ENCODE peak calls at places on chromosome 19, in seven cellular contexts. One of them, this sample, is unnamed.
A peak's percentile ranks its signal among the peaks of the same experiment; 100 is the strongest.

GRCh38 chr19:19820774-19821315 is 705 bp downstream of the ZNF506 start:
- DNase-seq in WTC11: no peak
- DNase-seq in AG04450: no peak
- DNase-seq in psoas muscle: no peak
- DNase-seq in left ventricle myocardium inferior: no peak
- DNase-seq in endothelial cell of umbilical vein: no peak
- DNase-seq in Peyer's patch: no peak
- DNase-seq in this sample: no peak

GRCh38 chr19:30791116-30791515 is 418.9 kb downstream of the ZNF536 start:
- DNase-seq in WTC11: no peak
- DNase-seq in AG04450: no peak
- DNase-seq in psoas muscle: no peak
- DNase-seq in left ventricle myocardium inferior: no peak
- DNase-seq in endothelial cell of umbilical vein: no peak
- DNase-seq in Peyer's patch: no peak
- DNase-seq in this sample: no peak

GRCh38 chr19:33505168-33505567 is 16.4 kb downstream of the PEPD start:
- DNase-seq in WTC11: no peak
- DNase-seq in AG04450: no peak
- DNase-seq in psoas muscle: no peak
- DNase-seq in left ventricle myocardium inferior: no peak
- DNase-seq in endothelial cell of umbilical vein: no peak
- DNase-seq in Peyer's patch: no peak
- DNase-seq in this sample: no peak

GRCh38 chr19:18473706-18474087 is 35.8 kb upstream of the ISYNA1 start:
- DNase-seq in WTC11: no peak
- DNase-seq in AG04450: no peak
- DNase-seq in psoas muscle: no peak
- DNase-seq in left ventricle myocardium inferior: no peak
- DNase-seq in endothelial cell of umbilical vein: no peak
- DNase-seq in Peyer's patch: no peak
- DNase-seq in this sample: no peak

GRCh38 chr19:35596366-35596999 is 10.5 kb downstream of the PMIS2 start:
- DNase-seq in WTC11: no peak
- DNase-seq in AG04450: no peak
- DNase-seq in psoas muscle: no peak
- DNase-seq in left ventricle myocardium inferior: no peak
- DNase-seq in endothelial cell of umbilical vein: no peak
- DNase-seq in Peyer's patch: no peak
- DNase-seq in this sample: no peak

GRCh38 chr19:49755956-49756355 is 7.2 kb downstream of the TSKS start:
- DNase-seq in WTC11: no peak
- DNase-seq in AG04450: no peak
- DNase-seq in psoas muscle: no peak
- DNase-seq in left ventricle myocardium inferior: no peak
- DNase-seq in endothelial cell of umbilical vein: no peak
- DNase-seq in Peyer's patch: no peak
- DNase-seq in this sample: no peak

GRCh38 chr19:8081569-8082550 is 29.3 kb downstream of the CCL25 start:
- DNase-seq in WTC11: no peak
- DNase-seq in AG04450: no peak
- DNase-seq in psoas muscle: no peak
- DNase-seq in left ventricle myocardium inferior: no peak
- DNase-seq in endothelial cell of umbilical vein: no peak
- DNase-seq in Peyer's patch: no peak
- DNase-seq in this sample: no peak

GRCh38 chr19:3851254-3852176 is 17.3 kb downstream of the ZFR2 start:
- DNase-seq in WTC11: no peak
- DNase-seq in AG04450: no peak
- DNase-seq in psoas muscle: no peak
- DNase-seq in left ventricle myocardium inferior: no peak
- DNase-seq in endothelial cell of umbilical vein: no peak
- DNase-seq in Peyer's patch: no peak
- DNase-seq in this sample: no peak

GRCh38 chr19:41443813-41444455 is 978 bp downstream of the ERICH4 start:
- DNase-seq in WTC11: no peak
- DNase-seq in AG04450: no peak
- DNase-seq in psoas muscle: no peak
- DNase-seq in left ventricle myocardium inferior: no peak
- DNase-seq in endothelial cell of umbilical vein: no peak
- DNase-seq in Peyer's patch: peak; percentile 33
- DNase-seq in this sample: no peak

GRCh38 chr19:32687681-32688080 is 3.9 kb upstream of the NUDT19 start:
- DNase-seq in WTC11: no peak
- DNase-seq in AG04450: no peak
- DNase-seq in psoas muscle: no peak
- DNase-seq in left ventricle myocardium inferior: no peak
- DNase-seq in endothelial cell of umbilical vein: no peak
- DNase-seq in Peyer's patch: no peak
- DNase-seq in this sample: no peak

GRCh38 chr19:54464624-54465266 is 1.2 kb upstream of the LENG9 start:
- DNase-seq in WTC11: peak; percentile 95
- DNase-seq in AG04450: no peak
- DNase-seq in psoas muscle: peak; percentile 94
- DNase-seq in left ventricle myocardium inferior: peak; percentile 91
- DNase-seq in endothelial cell of umbilical vein: peak; percentile 72
- DNase-seq in Peyer's patch: peak; percentile 96
- DNase-seq in this sample: no peak

GRCh38 chr19:31350033-31350692 is 927 bp upstream of the TSHZ3 start:
- DNase-seq in WTC11: no peak
- DNase-seq in AG04450: no peak
- DNase-seq in psoas muscle: peak; percentile 63
- DNase-seq in left ventricle myocardium inferior: peak; percentile 53
- DNase-seq in endothelial cell of umbilical vein: no peak
- DNase-seq in Peyer's patch: no peak
- DNase-seq in this sample: no peak

DNA sequence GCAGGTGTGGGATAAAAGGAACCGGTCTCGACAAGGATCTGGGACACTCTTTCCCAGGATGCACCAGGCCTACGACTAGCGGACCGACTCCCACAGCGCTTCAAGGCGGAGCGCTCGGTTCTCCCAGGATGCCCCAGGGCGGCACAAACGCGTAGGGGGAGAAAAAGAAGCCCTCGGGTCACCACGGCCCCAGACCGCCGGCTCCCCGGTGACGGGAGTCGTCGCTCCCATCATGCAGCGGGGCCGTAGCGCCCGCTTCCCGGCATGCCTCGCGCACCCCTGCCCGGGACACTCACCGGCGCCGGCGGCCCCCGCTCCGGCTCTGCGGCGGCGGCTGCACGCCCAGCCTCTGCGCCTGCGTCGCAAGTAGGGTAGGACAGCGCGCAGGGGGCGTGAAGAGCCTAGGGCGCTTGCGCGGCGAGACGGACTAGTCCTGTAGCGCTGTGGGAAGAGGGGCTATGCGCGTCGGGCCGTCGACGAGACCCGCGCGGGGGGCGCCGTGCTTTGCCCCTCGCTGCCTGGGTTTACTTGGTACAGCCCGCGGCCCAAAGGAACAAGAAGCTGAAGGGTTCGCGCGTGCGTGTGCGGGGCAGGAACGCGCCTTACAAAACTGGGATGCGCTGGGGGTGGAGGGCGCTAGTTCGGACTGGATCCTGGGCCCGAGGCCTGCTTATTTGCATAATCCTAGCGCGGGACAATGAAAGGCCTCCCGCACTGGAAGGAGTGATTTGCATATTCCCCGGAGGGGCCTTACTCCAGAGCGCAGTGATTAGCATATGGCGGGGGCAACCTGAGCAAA is at the start of gene ZNF428:
- DNase-seq in WTC11: peak; percentile 93
- DNase-seq in AG04450: peak; percentile 58
- DNase-seq in psoas muscle: peak; percentile 94
- DNase-seq in left ventricle myocardium inferior: peak; percentile 87
- DNase-seq in endothelial cell of umbilical vein: peak; percentile 95
- DNase-seq in Peyer's patch: peak; percentile 94
- DNase-seq in this sample: no peak
- TF ChIP-seq CTCF in WTC11: no peak
- TF ChIP-seq CTCF in AG04450: no peak
- TF ChIP-seq CTCF in psoas muscle: no peak
- TF ChIP-seq CTCF in left ventricle myocardium inferior: no peak
- TF ChIP-seq CTCF in endothelial cell of umbilical vein: no peak
- TF ChIP-seq CTCF in Peyer's patch: no peak
- TF ChIP-seq CTCF in this sample: no peak

DNA sequence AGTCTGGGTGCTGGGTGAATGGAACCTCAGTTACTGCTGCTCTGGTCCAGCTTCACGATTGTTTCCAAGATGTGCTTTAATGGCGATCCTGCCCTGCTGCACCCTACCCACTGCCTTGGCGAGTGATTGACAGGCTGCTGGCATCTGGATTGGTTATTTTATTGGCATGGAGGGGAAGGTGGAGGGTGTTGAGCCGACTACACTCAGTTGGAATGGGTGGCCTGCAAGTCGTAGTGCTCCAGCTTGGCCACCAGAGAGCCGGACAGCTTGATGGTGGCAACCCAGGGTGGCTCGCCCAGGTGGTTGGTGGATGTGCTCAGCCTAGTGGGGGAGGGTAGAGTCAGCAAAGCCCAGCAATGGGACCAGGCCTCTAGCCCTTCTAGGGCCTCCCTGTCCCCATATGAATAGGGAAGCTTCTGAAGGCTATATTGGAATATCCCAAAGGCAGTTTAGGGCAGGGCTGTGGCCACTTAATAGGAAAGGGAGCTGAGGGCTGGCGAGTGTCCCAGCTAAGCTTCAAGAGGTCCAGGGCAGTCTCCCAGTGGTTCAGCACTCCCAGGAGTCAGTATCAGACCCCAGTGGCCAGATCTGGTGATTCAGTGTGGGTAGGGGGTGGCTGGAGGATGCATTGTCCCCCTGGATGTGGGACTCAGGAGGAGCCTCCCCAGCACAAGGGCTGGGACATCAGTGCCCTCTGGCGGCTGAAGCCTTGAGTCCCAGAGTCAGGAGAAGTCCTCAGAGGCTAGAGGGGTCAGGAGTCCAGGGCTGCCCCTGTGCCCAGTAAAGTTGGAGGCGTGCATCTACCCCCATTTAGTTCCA is 3.4 kb downstream of the GGN start:
- DNase-seq in WTC11: peak; percentile 75
- DNase-seq in AG04450: no peak
- DNase-seq in psoas muscle: no peak
- DNase-seq in left ventricle myocardium inferior: no peak
- DNase-seq in endothelial cell of umbilical vein: no peak
- DNase-seq in Peyer's patch: no peak
- DNase-seq in this sample: no peak
- TF ChIP-seq CTCF in WTC11: no peak
- TF ChIP-seq CTCF in AG04450: peak; percentile 57
- TF ChIP-seq CTCF in psoas muscle: no peak
- TF ChIP-seq CTCF in left ventricle myocardium inferior: no peak
- TF ChIP-seq CTCF in endothelial cell of umbilical vein: peak; percentile 37
- TF ChIP-seq CTCF in Peyer's patch: no peak
- TF ChIP-seq CTCF in this sample: peak; percentile 61

GRCh38 chr19:15436012-15436825 is 13.5 kb downstream of the WIZ start:
- DNase-seq in WTC11: no peak
- DNase-seq in AG04450: no peak
- DNase-seq in psoas muscle: peak; percentile 39
- DNase-seq in left ventricle myocardium inferior: no peak
- DNase-seq in endothelial cell of umbilical vein: no peak
- DNase-seq in Peyer's patch: no peak
- DNase-seq in this sample: no peak

GRCh38 chr19:15438124-15438496 is 11.6 kb downstream of the WIZ start:
- DNase-seq in WTC11: no peak
- DNase-seq in AG04450: no peak
- DNase-seq in psoas muscle: no peak
- DNase-seq in left ventricle myocardium inferior: no peak
- DNase-seq in endothelial cell of umbilical vein: no peak
- DNase-seq in Peyer's patch: no peak
- DNase-seq in this sample: no peak

GRCh38 chr19:15436826-15437110 is 13.0 kb downstream of the WIZ start:
- DNase-seq in WTC11: no peak
- DNase-seq in AG04450: no peak
- DNase-seq in psoas muscle: peak; percentile 34
- DNase-seq in left ventricle myocardium inferior: no peak
- DNase-seq in endothelial cell of umbilical vein: no peak
- DNase-seq in Peyer's patch: no peak
- DNase-seq in this sample: no peak

GRCh38 chr19:15438577-15438976 is 11.2 kb downstream of the WIZ start:
- DNase-seq in WTC11: no peak
- DNase-seq in AG04450: no peak
- DNase-seq in psoas muscle: peak; percentile 45
- DNase-seq in left ventricle myocardium inferior: no peak
- DNase-seq in endothelial cell of umbilical vein: no peak
- DNase-seq in Peyer's patch: no peak
- DNase-seq in this sample: no peak

GRCh38 chr19:15437355-15438123 is 12.2 kb downstream of the WIZ start:
- DNase-seq in WTC11: no peak
- DNase-seq in AG04450: no peak
- DNase-seq in psoas muscle: peak; percentile 41
- DNase-seq in left ventricle myocardium inferior: no peak
- DNase-seq in endothelial cell of umbilical vein: no peak
- DNase-seq in Peyer's patch: no peak
- DNase-seq in this sample: no peak
- TF ChIP-seq CTCF in WTC11: no peak
- TF ChIP-seq CTCF in AG04450: peak; percentile 56
- TF ChIP-seq CTCF in psoas muscle: peak; percentile 21
- TF ChIP-seq CTCF in left ventricle myocardium inferior: no peak
- TF ChIP-seq CTCF in endothelial cell of umbilical vein: no peak
- TF ChIP-seq CTCF in Peyer's patch: no peak
- TF ChIP-seq CTCF in this sample: peak; percentile 30

GRCh38 chr19:11658954-11659353 is 61.7 kb downstream of the ZNF627 start:
- DNase-seq in WTC11: no peak
- DNase-seq in AG04450: no peak
- DNase-seq in psoas muscle: no peak
- DNase-seq in left ventricle myocardium inferior: no peak
- DNase-seq in endothelial cell of umbilical vein: no peak
- DNase-seq in Peyer's patch: no peak
- DNase-seq in this sample: no peak

GRCh38 chr19:11662278-11662677 is 65.0 kb downstream of the ZNF627 start:
- DNase-seq in WTC11: no peak
- DNase-seq in AG04450: no peak
- DNase-seq in psoas muscle: no peak
- DNase-seq in left ventricle myocardium inferior: no peak
- DNase-seq in endothelial cell of umbilical vein: no peak
- DNase-seq in Peyer's patch: no peak
- DNase-seq in this sample: no peak

GRCh38 chr19:11657307-11657706 is 60.0 kb downstream of the ZNF627 start:
- DNase-seq in WTC11: no peak
- DNase-seq in AG04450: no peak
- DNase-seq in psoas muscle: no peak
- DNase-seq in left ventricle myocardium inferior: no peak
- DNase-seq in endothelial cell of umbilical vein: no peak
- DNase-seq in Peyer's patch: no peak
- DNase-seq in this sample: no peak

GRCh38 chr19:11656535-11656934 is 59.3 kb downstream of the ZNF627 start:
- DNase-seq in WTC11: no peak
- DNase-seq in AG04450: no peak
- DNase-seq in psoas muscle: no peak
- DNase-seq in left ventricle myocardium inferior: no peak
- DNase-seq in endothelial cell of umbilical vein: no peak
- DNase-seq in Peyer's patch: no peak
- DNase-seq in this sample: no peak

GRCh38 chr19:11659612-11660011 is 62.3 kb downstream of the ZNF627 start:
- DNase-seq in WTC11: no peak
- DNase-seq in AG04450: no peak
- DNase-seq in psoas muscle: no peak
- DNase-seq in left ventricle myocardium inferior: no peak
- DNase-seq in endothelial cell of umbilical vein: no peak
- DNase-seq in Peyer's patch: no peak
- DNase-seq in this sample: no peak
- TF ChIP-seq CTCF in WTC11: peak; percentile 26
- TF ChIP-seq CTCF in AG04450: peak; percentile 36
- TF ChIP-seq CTCF in psoas muscle: no peak
- TF ChIP-seq CTCF in left ventricle myocardium inferior: peak; percentile 42
- TF ChIP-seq CTCF in endothelial cell of umbilical vein: no peak
- TF ChIP-seq CTCF in Peyer's patch: no peak
- TF ChIP-seq CTCF in this sample: peak; percentile 3